ENCODE peak calls at places on chromosomes 7 and 10, in five cellular contexts. A is mammary epithelial cell, H is heart left ventricle, L is H9, O is GM23338. P is an unnamed sample.

GRCh38 chr7:141737118-141737835 is 881 bp upstream of the SSBP1 start:
- DNase-seq in A (peak; percentile 43), H (no peak), L (no peak), O (no peak), P (no peak)

GRCh38 chr10:103441206-103441605 is 11.0 kb downstream of the CALHM2 start:
- DNase-seq in A (no peak), H (no peak), L (no peak), O (no peak), P (no peak)

GRCh38 chr10:103273026-103273425 is 3.9 kb upstream of the INA start:
- DNase-seq in A (peak; percentile 99), H (peak; percentile 33), L (no peak), O (no peak), P (peak; percentile 56)

GRCh38 chr7:89771003-89771636 is 383.1 kb upstream of the STEAP1 start:
- DNase-seq in A (no peak), H (no peak), L (no peak), O (peak; percentile 21), P (no peak)

GRCh38 chr10:116802474-116802873 is 46.8 kb upstream of the ENO4 start:
- DNase-seq in A (no peak), H (no peak), L (no peak), O (peak; percentile 37), P (no peak)

GRCh38 chr7:55523366-55523765 is 48.9 kb downstream of the VOPP1 start:
- DNase-seq in A (no peak), H (no peak), L (no peak), O (no peak), P (no peak)

GRCh38 chr10:58642283-58642682 is 129.6 kb downstream of the BICC1 start:
- DNase-seq in A (no peak), H (no peak), L (no peak), O (no peak), P (no peak)

GRCh38 chr7:22444181-22444966 is 55.6 kb downstream of the STEAP1B start:
- DNase-seq in A (peak; percentile 90), H (peak; percentile 59), L (no peak), O (no peak), P (no peak)

GRCh38 chr7:24701232-24701898 is 55.9 kb downstream of the GSDME start:
- DNase-seq in A (peak; percentile 79), H (no peak), L (no peak), O (no peak), P (no peak)

GRCh38 chr7:73704640-73705550 is 14.6 kb downstream of the STX1A start:
- DNase-seq in A (no peak), H (no peak), L (no peak), O (no peak), P (no peak)

GRCh38 chr10:113520606-113521481 is 32.0 kb upstream of the HABP2 start:
- DNase-seq in A (peak; percentile 48), H (peak; percentile 75), L (peak; percentile 75), O (peak; percentile 85), P (peak; percentile 90)

GRCh38 chr7:2444476-2444875 is 31.7 kb downstream of the GRIFIN start:
- DNase-seq in A (peak; percentile 57), H (no peak), L (no peak), O (no peak), P (no peak)

GRCh38 chr7:8154290-8154689 is 107.7 kb downstream of the ICA1 start:
- DNase-seq in A (no peak), H (no peak), L (no peak), O (no peak), P (no peak)

GRCh38 chr7:29962035-29962434 is 27.6 kb downstream of the SCRN1 start:
- DNase-seq in A (no peak), H (no peak), L (no peak), O (no peak), P (no peak)

GRCh38 chr7:116696707-116697106 is 24.7 kb downstream of the MET start:
- DNase-seq in A (no peak), H (no peak), L (no peak), O (no peak), P (no peak)

DNA sequence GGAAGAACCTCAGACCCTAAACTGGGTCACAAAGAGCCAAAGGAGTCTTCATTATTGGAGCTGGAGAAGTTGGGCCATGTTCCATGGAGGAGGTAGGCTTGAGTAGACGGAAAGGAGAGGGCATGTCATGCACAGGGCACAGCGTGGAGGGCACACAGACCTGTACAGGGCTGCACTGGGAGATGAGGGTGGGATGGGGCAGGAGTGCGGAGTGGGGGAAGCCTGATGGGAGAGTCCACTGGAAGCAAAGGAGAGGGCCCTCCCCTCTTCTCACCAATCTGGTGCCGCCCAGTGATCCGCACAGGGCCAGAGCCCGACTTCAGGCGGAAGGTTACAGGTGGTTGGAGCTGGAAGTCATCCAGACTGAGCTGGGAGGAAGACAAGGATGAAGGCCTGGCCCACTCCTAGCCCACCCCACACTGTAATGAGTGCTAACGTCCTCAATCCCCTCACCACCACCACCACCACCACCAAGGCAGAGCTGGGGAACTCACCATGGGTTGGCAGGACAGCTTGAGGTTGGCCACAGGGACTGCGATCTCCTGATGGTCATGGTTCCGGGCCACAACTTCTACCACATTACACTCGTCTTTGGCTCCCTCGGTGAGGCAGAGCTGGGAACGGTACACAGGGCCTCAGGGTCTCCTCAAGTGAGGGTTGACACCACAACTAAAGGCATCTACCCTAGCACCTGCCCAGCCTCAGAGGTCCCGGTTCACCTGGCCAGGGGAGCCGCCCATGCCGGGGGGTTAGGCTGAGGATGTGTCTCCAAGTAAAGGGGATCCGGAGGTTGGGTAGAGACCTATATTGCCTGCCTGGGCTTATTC is 1.0 kb downstream of the NPM3 start:
- DNase-seq in A (no peak), H (no peak), L (peak; percentile 32), O (no peak), P (peak; percentile 59)
- H3K4me1 ChIP-seq in A (peaks cover 41% of the 10 kb centered on the region), H (peaks cover 55% of the 10 kb centered on the region), L (peaks cover 5% of the 10 kb centered on the region), O (peaks cover 50% of the 10 kb centered on the region), P (peaks cover 18% of the 10 kb centered on the region)

GRCh38 chr7:50268223-50268622 is 36.3 kb upstream of the IKZF1 start:
- DNase-seq in A (no peak), H (no peak), L (no peak), O (no peak), P (no peak)

GRCh38 chr7:50264908-50265307 is 39.6 kb upstream of the IKZF1 start:
- DNase-seq in A (peak; percentile 46), H (no peak), L (no peak), O (no peak), P (no peak)

GRCh38 chr7:50266893-50267386 is 37.6 kb upstream of the IKZF1 start:
- DNase-seq in A (no peak), H (peak; percentile 33), L (no peak), O (no peak), P (no peak)

GRCh38 chr7:50267525-50268041 is 36.9 kb upstream of the IKZF1 start:
- DNase-seq in A (no peak), H (no peak), L (no peak), O (no peak), P (no peak)

GRCh38 chr7:50265968-50266694 is 38.4 kb upstream of the IKZF1 start:
- DNase-seq in A (no peak), H (no peak), L (no peak), O (no peak), P (no peak)
- H3K4me1 ChIP-seq in A (no peaks in the 10 kb centered on the region), H (peaks cover 95% of the 10 kb centered on the region), L (peaks cover 3% of the 10 kb centered on the region), O (peaks cover 11% of the 10 kb centered on the region), P (no peaks in the 10 kb centered on the region)

DNA sequence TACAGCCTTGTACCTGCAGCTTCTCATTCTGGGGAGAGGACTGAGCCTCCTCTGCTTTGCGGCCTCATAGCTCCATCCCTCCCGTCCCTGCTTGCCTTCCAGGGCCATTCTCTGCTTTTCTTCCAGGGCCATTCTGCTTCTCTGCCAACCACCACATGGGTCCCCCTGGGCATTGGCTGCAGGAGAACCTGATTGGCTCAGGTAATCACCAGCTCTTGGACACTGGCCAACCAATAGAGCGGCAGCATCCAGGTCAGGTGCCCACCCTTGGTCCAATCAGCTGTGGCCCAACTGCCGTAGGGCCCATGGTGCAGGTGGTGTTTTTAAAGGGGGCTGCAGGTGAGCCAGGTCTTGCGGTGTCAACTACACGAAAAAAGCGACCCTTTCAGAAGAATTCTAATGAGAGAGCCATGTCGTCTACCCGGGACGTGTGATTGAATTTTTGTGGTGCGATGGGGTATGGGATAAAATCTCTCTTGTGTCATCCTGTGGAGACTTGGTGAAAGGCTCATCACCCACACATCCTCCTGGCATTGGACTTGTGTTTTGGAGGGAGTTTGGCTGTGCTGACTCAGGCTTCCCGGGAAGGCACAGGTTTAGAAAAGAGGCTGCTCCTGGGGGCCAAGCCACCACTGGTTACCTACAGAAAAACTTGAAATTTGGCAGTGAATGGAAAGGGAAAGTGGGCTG is 46.0 kb upstream of the PODXL start:
- DNase-seq in A (peak; percentile 13), H (no peak), L (no peak), O (no peak), P (peak; percentile 65)
- H3K4me1 ChIP-seq in A (peaks cover 29% of the 10 kb centered on the region), H (no peaks in the 10 kb centered on the region), L (peaks cover 14% of the 10 kb centered on the region), O (peaks cover 36% of the 10 kb centered on the region), P (peaks cover 32% of the 10 kb centered on the region)

DNA sequence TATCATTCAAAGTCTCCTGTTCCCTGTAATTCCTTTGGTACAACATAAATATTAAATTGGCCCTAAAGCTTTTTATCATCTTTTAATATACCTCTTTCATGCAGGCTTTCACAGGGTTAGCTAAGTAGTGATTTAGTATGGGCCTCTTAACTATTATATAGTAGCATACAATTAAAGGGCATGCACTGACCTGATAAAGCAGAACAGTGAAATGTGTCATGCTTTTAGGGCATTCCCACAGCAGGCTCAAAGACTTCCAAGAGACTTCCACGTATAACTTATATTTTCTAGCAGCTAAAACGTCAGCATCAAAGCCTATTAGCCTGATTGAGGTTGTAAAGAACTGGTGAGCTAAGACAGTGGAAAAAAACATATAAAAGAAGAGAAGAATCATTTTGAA is 35.3 kb downstream of the SAMD8 start:
- DNase-seq in A (peak; percentile 46), H (no peak), L (no peak), O (no peak), P (no peak)
- H3K4me1 ChIP-seq in A (peaks cover 38% of the 10 kb centered on the region), H (peaks cover 38% of the 10 kb centered on the region), L (no peaks in the 10 kb centered on the region), O (no peaks in the 10 kb centered on the region), P (no peaks in the 10 kb centered on the region)

DNA sequence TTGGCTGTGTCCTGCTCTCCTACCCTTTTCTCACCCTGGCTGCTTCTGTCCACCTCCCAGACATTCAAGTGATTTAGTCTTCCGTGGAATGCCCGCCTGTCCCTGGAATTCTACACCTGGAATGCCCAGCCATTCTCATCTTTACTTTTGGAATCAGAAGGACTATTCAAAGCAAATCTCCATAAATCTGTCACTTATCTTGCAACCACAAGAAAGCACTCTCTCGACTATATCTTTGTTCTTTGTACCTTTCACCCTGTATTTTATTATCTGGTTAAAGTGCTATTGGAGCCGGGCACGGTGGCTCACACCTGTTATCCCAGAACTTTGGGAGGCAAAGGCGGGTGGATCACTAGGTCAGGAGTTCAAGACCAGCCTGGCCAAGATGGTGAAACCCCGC is 79.3 kb upstream of the KMT2E start:
- DNase-seq in A (no peak), H (no peak), L (no peak), O (no peak), P (no peak)
- H3K4me1 ChIP-seq in A (peaks cover 3% of the 10 kb centered on the region), H (peaks cover 15% of the 10 kb centered on the region), L (no peaks in the 10 kb centered on the region), O (peaks cover 7% of the 10 kb centered on the region), P (peaks cover 4% of the 10 kb centered on the region)

GRCh38 chr10:30422981-30423654 is 10.9 kb upstream of the MAP3K8 start:
- DNase-seq in A (peak; percentile 78), H (peak; percentile 58), L (peak; percentile 74), O (peak; percentile 89), P (peak; percentile 91)
- H3K4me1 ChIP-seq in A (peaks cover 14% of the 10 kb centered on the region), H (peaks cover 64% of the 10 kb centered on the region), L (peaks cover 3% of the 10 kb centered on the region), O (peaks cover 34% of the 10 kb centered on the region), P (peaks cover 8% of the 10 kb centered on the region)